ENCODE peak calls at places on chromosomes 2 and 18, in five cellular contexts. L is activated CD4-positive, alpha-beta T cell treated with anti-CD3 and anti-CD28 coated beads, Interleukin-2, amount 50 U/mL, for 24 hours; H is astrocyte of the spinal cord; T is cardiac muscle cell; X is pons. J is an unnamed sample.

GRCh38 chr2:14722919-14723559 is 90.5 kb downstream of the LRATD1 start:
- DNase-seq in L (no peak), H (no peak), T (no peak), X (no peak), J (no peak)

GRCh38 chr18:76494181-76494540 is 881 bp downstream of the ZNF516 start:
- DNase-seq in L (no peak), H (peak), T (peak), X (no peak), J (no peak)

GRCh38 chr2:30662268-30663131 is 144.7 kb downstream of the CAPN13 start:
- DNase-seq in L (no peak), H (peak), T (no peak), X (no peak), J (no peak)

GRCh38 chr18:37684590-37684989 is 119.0 kb upstream of the CELF4 start:
- DNase-seq in L (no peak), H (no peak), T (no peak), X (no peak), J (no peak)

GRCh38 chr2:16747706-16748105 is 82.1 kb upstream of the CYRIA start:
- DNase-seq in L (no peak), H (no peak), T (no peak), X (no peak), J (no peak)

GRCh38 chr2:69083126-69083733 is 70.3 kb downstream of the ANTXR1 start:
- DNase-seq in L (no peak), H (no peak), T (no peak), X (no peak), J (no peak)

GRCh38 chr2:152200562-152201465 is 25.3 kb upstream of the STAM2 start:
- DNase-seq in L (no peak), H (peak), T (no peak), X (peak), J (no peak)

GRCh38 chr18:61896767-61897166 is 4.0 kb upstream of the RNF152 start:
- DNase-seq in L (no peak), H (peak), T (peak), X (no peak), J (no peak)

GRCh38 chr2:71276311-71277158 is 49.6 kb upstream of the PAIP2B start:
- DNase-seq in L (peak), H (peak), T (peak), X (peak), J (peak)

GRCh38 chr2:120949027-120949956 is 213.6 kb downstream of the GLI2 start:
- DNase-seq in L (no peak), H (no peak), T (peak), X (no peak), J (no peak)

GRCh38 chr2:178681081-178681480 is 126.1 kb downstream of the TTN start:
- DNase-seq in L (no peak), H (no peak), T (no peak), X (no peak), J (no peak)

GRCh38 chr2:102064679-102065674 is 73.2 kb downstream of the IL1R2 start:
- DNase-seq in L (no peak), H (no peak), T (no peak), X (no peak), J (no peak)

GRCh38 chr2:105794926-105795574 is 50.3 kb downstream of the NCK2 start:
- DNase-seq in L (no peak), H (no peak), T (no peak), X (no peak), J (no peak)

GRCh38 chr2:227684258-227684657 is 17.7 kb downstream of the SCYGR5 start:
- DNase-seq in L (no peak), H (no peak), T (no peak), X (no peak), J (no peak)

GRCh38 chr18:62449490-62450104 is 73.2 kb upstream of the ZCCHC2 start:
- DNase-seq in L (no peak), H (no peak), T (no peak), X (no peak), J (no peak)

GRCh38 chr2:66688951-66689350 is 254.0 kb downstream of the MEIS1 start:
- DNase-seq in L (no peak), H (no peak), T (no peak), X (no peak), J (no peak)

GRCh38 chr2:218322756-218323525 is 30.6 kb upstream of the TMBIM1 start:
- DNase-seq in L (no peak), H (peak), T (peak), X (peak), J (peak)

GRCh38 chr2:168434164-168434563 is 21.9 kb upstream of the CERS6 start:
- DNase-seq in L (no peak), H (no peak), T (peak), X (no peak), J (no peak)

GRCh38 chr2:121363632-121364420 is 78.8 kb upstream of the TFCP2L1 start:
- DNase-seq in L (no peak), H (peak), T (no peak), X (no peak), J (no peak)

GRCh38 chr2:60992985-60993392 is 24.5 kb upstream of the PEX13 start:
- DNase-seq in L (no peak), H (no peak), T (no peak), X (peak), J (no peak)

GRCh38 chr18:59056706-59057492 is 82.8 kb upstream of the SEC11C start:
- DNase-seq in L (no peak), H (peak), T (peak), X (peak), J (peak)

GRCh38 chr18:74896390-74896991 is 298.8 kb downstream of the ZNF407 start:
- DNase-seq in L (no peak), H (peak), T (peak), X (peak), J (no peak)

GRCh38 chr2:238727585-238728321 is 120.1 kb upstream of the TWIST2 start:
- DNase-seq in L (no peak), H (no peak), T (no peak), X (no peak), J (no peak)

GRCh38 chr2:221370942-221371221 is 201.2 kb downstream of the EPHA4 start:
- DNase-seq in L (no peak), H (no peak), T (no peak), X (no peak), J (no peak)

GRCh38 chr2:174344716-174345472 is 10.1 kb downstream of the SP9 start:
- DNase-seq in L (no peak), H (peak), T (no peak), X (no peak), J (no peak)

GRCh38 chr2:121220995-121221394 is 64.0 kb downstream of the TFCP2L1 start:
- DNase-seq in L (no peak), H (peak), T (no peak), X (no peak), J (no peak)

GRCh38 chr2:74503506-74504475 is 3.7 kb downstream of the PCGF1 start:
- DNase-seq in L (no peak), H (no peak), T (no peak), X (no peak), J (no peak)

GRCh38 chr18:37265382-37265781 is 300.2 kb downstream of the CELF4 start:
- DNase-seq in L (no peak), H (no peak), T (no peak), X (no peak), J (no peak)

GRCh38 chr2:127054996-127055785 is 51.8 kb downstream of the BIN1 start:
- DNase-seq in L (no peak), H (no peak), T (no peak), X (no peak), J (no peak)

GRCh38 chr2:132274000-132274399 is 112.2 kb upstream of the ANKRD30BL start:
- DNase-seq in L (no peak), H (no peak), T (no peak), X (no peak), J (no peak)

GRCh38 chr18:9449580-9449979 is 25.7 kb upstream of the RALBP1 start:
- DNase-seq in L (no peak), H (no peak), T (no peak), X (no peak), J (no peak)

GRCh38 chr2:233981574-233982420 is 64.6 kb downstream of the TRPM8 start:
- DNase-seq in L (no peak), H (no peak), T (no peak), X (no peak), J (no peak)

GRCh38 chr2:223998983-223999382 is 40.1 kb downstream of the SERPINE2 start:
- DNase-seq in L (no peak), H (peak), T (no peak), X (no peak), J (no peak)

GRCh38 chr2:171320208-171320621 is 113.6 kb downstream of the METTL8 start:
- DNase-seq in L (no peak), H (no peak), T (no peak), X (no peak), J (no peak)

GRCh38 chr2:202064206-202064880 is 8.7 kb upstream of the KIAA2012 start:
- DNase-seq in L (no peak), H (peak), T (peak), X (peak), J (no peak)

GRCh38 chr2:115161531-115162453 is 719.4 kb downstream of the DPP10 start:
- DNase-seq in L (no peak), H (no peak), T (peak), X (no peak), J (no peak)

GRCh38 chr2:173631123-173631450 is 276.4 kb downstream of the CDCA7 start:
- DNase-seq in L (no peak), H (peak), T (peak), X (peak), J (no peak)

GRCh38 chr2:4884117-4884571 is 808.0 kb upstream of the SOX11 start:
- DNase-seq in L (no peak), H (no peak), T (no peak), X (no peak), J (no peak)

GRCh38 chr18:62329676-62330454 is 4.8 kb downstream of the TNFRSF11A start:
- DNase-seq in L (no peak), H (peak), T (peak), X (no peak), J (no peak)

GRCh38 chr2:79669714-79670113 is 156.9 kb downstream of the CTNNA2 start:
- DNase-seq in L (no peak), H (no peak), T (no peak), X (no peak), J (no peak)